ENCODE peak calls at places on chromosomes 11 and 22, in six cellular contexts. One of them, this sample, is unnamed.

GRCh38 chr11:104668797-104669463 is 229.3 kb downstream of the CASP12 start:
- DNase-seq in esophagus muscularis mucosa: no peak
- DNase-seq in HFF-Myc: peak; percentile 73
- DNase-seq in HCT116: peak; percentile 39
- DNase-seq in right atrium auricular region: no peak
- DNase-seq in lower leg skin: no peak
- DNase-seq in this sample: no peak

GRCh38 chr11:134566311-134566710 is 154.3 kb upstream of the B3GAT1 start:
- DNase-seq in HFF-Myc: no peak
- DNase-seq in right atrium auricular region: peak; percentile 18
- DNase-seq in esophagus muscularis mucosa: peak; percentile 57
- DNase-seq in lower leg skin: peak; percentile 45
- DNase-seq in HCT116: no peak
- DNase-seq in this sample: no peak

GRCh38 chr11:84313830-84314359 is 1027.7 kb upstream of the CCDC90B start:
- DNase-seq in HFF-Myc: no peak
- DNase-seq in esophagus muscularis mucosa: no peak
- DNase-seq in right atrium auricular region: no peak
- DNase-seq in HCT116: no peak
- DNase-seq in lower leg skin: no peak
- DNase-seq in this sample: no peak

GRCh38 chr11:123531325-123531724 is 101.3 kb downstream of the GRAMD1B start:
- DNase-seq in HFF-Myc: no peak
- DNase-seq in lower leg skin: no peak
- DNase-seq in esophagus muscularis mucosa: no peak
- DNase-seq in HCT116: no peak
- DNase-seq in right atrium auricular region: no peak
- DNase-seq in this sample: no peak

GRCh38 chr11:119684361-119685072 is 44.5 kb downstream of the NECTIN1 start:
- DNase-seq in HFF-Myc: peak; percentile 71
- DNase-seq in lower leg skin: no peak
- DNase-seq in esophagus muscularis mucosa: no peak
- DNase-seq in HCT116: no peak
- DNase-seq in right atrium auricular region: no peak
- DNase-seq in this sample: no peak

GRCh38 chr11:83933008-83933407 is 646.8 kb upstream of the CCDC90B start:
- DNase-seq in HCT116: no peak
- DNase-seq in right atrium auricular region: no peak
- DNase-seq in HFF-Myc: no peak
- DNase-seq in lower leg skin: no peak
- DNase-seq in esophagus muscularis mucosa: no peak
- DNase-seq in this sample: no peak

GRCh38 chr11:75031224-75031753 is 42.6 kb downstream of the NEU3 start:
- DNase-seq in HCT116: no peak
- DNase-seq in right atrium auricular region: no peak
- DNase-seq in HFF-Myc: peak; percentile 67
- DNase-seq in lower leg skin: peak; percentile 57
- DNase-seq in esophagus muscularis mucosa: peak; percentile 82
- DNase-seq in this sample: no peak

GRCh38 chr11:58513747-58514367 is 6.0 kb upstream of the OR5B21 start:
- DNase-seq in HCT116: peak; percentile 64
- DNase-seq in HFF-Myc: peak; percentile 27
- DNase-seq in esophagus muscularis mucosa: no peak
- DNase-seq in lower leg skin: no peak
- DNase-seq in right atrium auricular region: no peak
- DNase-seq in this sample: no peak

GRCh38 chr11:1352696-1353382 is 36.9 kb upstream of the BRSK2 start:
- DNase-seq in HCT116: peak; percentile 40
- DNase-seq in esophagus muscularis mucosa: no peak
- DNase-seq in lower leg skin: no peak
- DNase-seq in HFF-Myc: no peak
- DNase-seq in right atrium auricular region: no peak
- DNase-seq in this sample: no peak

GRCh38 chr22:23501244-23501643 is 78.8 kb downstream of the IGLL1 start:
- DNase-seq in lower leg skin: peak; percentile 65
- DNase-seq in HCT116: no peak
- DNase-seq in HFF-Myc: no peak
- DNase-seq in esophagus muscularis mucosa: no peak
- DNase-seq in right atrium auricular region: no peak
- DNase-seq in this sample: no peak

GRCh38 chr11:46299425-46300067 is 22.1 kb downstream of the CREB3L1 start:
- DNase-seq in HCT116: no peak
- DNase-seq in lower leg skin: no peak
- DNase-seq in esophagus muscularis mucosa: no peak
- DNase-seq in HFF-Myc: no peak
- DNase-seq in right atrium auricular region: no peak
- DNase-seq in this sample: no peak

GRCh38 chr11:117287668-117288067 is 3.5 kb upstream of the BACE1-AS start:
- DNase-seq in HFF-Myc: no peak
- DNase-seq in HCT116: no peak
- DNase-seq in right atrium auricular region: no peak
- DNase-seq in esophagus muscularis mucosa: no peak
- DNase-seq in lower leg skin: peak; percentile 3
- DNase-seq in this sample: no peak

GRCh38 chr11:114379394-114380069 is 20.8 kb downstream of the C11orf71 start:
- DNase-seq in right atrium auricular region: no peak
- DNase-seq in lower leg skin: no peak
- DNase-seq in HFF-Myc: no peak
- DNase-seq in esophagus muscularis mucosa: no peak
- DNase-seq in HCT116: no peak
- DNase-seq in this sample: no peak

GRCh38 chr11:10413268-10413667 is 41.8 kb upstream of the AMPD3 start:
- DNase-seq in lower leg skin: peak; percentile 53
- DNase-seq in right atrium auricular region: peak; percentile 58
- DNase-seq in HFF-Myc: no peak
- DNase-seq in esophagus muscularis mucosa: peak; percentile 80
- DNase-seq in HCT116: peak; percentile 28
- DNase-seq in this sample: peak; percentile 25

GRCh38 chr11:37002831-37003230 is 404.8 kb upstream of the RAG2 start:
- DNase-seq in esophagus muscularis mucosa: no peak
- DNase-seq in right atrium auricular region: no peak
- DNase-seq in HFF-Myc: no peak
- DNase-seq in lower leg skin: no peak
- DNase-seq in HCT116: no peak
- DNase-seq in this sample: no peak

DNA sequence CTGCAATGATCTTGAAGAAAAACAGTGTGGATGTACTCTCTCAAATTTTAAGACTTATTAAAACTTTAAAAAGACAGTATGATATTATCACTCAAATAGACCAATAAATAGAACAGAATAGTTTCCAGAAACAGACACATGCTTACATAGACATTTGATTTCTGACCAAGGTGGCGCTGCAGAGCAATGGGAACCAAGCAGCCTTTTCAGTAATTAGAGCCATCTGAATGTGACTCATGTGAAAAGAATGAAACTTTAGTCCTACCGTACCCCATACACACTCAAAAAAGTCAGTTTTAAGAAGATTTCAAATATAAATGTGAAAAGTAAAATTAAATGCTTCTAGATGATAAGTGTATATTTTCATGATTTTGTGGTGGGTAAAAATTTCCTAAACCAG is 74.2 kb upstream of the MS4A8 start:
- DNase-seq in HCT116: peak; percentile 53
- DNase-seq in esophagus muscularis mucosa: no peak
- DNase-seq in lower leg skin: no peak
- DNase-seq in right atrium auricular region: no peak
- DNase-seq in HFF-Myc: peak; percentile 41
- DNase-seq in this sample: no peak
- TF ChIP-seq CTCF in HCT116: peak; percentile 52
- TF ChIP-seq CTCF in esophagus muscularis mucosa: no peak
- TF ChIP-seq CTCF in lower leg skin: no peak
- TF ChIP-seq CTCF in right atrium auricular region: no peak
- TF ChIP-seq CTCF in HFF-Myc: peak; percentile 37
- TF ChIP-seq CTCF in this sample: peak; percentile 38

GRCh38 chr11:73242291-73243092 is 24.4 kb downstream of the P2RY2 start:
- DNase-seq in esophagus muscularis mucosa: no peak
- DNase-seq in HFF-Myc: peak; percentile 60
- DNase-seq in HCT116: peak; percentile 65
- DNase-seq in right atrium auricular region: peak; percentile 85
- DNase-seq in lower leg skin: peak; percentile 90
- DNase-seq in this sample: no peak
- H3K4me3 ChIP-seq in esophagus muscularis mucosa: peak overlapping the region; percentile 30
- H3K4me3 ChIP-seq in HFF-Myc: peak overlapping the region; percentile 9
- H3K4me3 ChIP-seq in HCT116: peak overlapping the region; percentile 42
- H3K4me3 ChIP-seq in right atrium auricular region: peak overlapping the region; percentile 34
- H3K4me3 ChIP-seq in lower leg skin: no peak overlapping the region
- H3K4me3 ChIP-seq in this sample: no peak overlapping the region

DNA sequence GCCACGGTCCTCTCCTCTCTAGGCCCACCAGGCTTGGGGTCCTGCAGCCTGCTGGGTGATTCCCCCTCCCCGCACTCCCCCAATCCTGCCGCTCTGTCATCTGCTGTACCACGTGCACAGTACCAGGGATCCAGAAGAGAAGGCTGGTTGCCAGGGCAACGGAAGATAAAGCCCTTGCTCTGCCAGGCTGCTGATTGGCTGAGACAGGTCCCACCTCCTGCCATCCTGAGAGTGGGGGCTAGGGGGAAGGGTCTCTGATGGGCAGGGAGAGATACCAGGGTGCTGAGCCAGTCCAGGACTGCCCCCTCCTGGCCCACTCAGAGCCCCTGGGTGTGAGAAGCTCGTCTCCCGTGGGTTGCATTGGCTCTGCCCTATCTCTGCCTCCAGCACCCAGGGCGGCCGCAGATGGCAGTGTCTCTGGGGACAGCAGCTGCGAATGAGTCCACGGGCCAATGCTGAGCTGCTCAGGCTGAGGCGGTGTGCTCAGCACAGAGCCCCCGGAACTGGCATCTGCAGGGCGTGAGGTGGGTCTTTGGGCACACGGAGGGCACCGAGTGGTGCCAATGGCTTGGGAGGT is at the start of gene SMIM45:
- DNase-seq in right atrium auricular region: no peak
- DNase-seq in esophagus muscularis mucosa: no peak
- DNase-seq in HCT116: no peak
- DNase-seq in lower leg skin: no peak
- DNase-seq in HFF-Myc: no peak
- DNase-seq in this sample: no peak
- TF ChIP-seq CTCF in right atrium auricular region: no peak
- TF ChIP-seq CTCF in esophagus muscularis mucosa: no peak
- TF ChIP-seq CTCF in HCT116: no peak
- TF ChIP-seq CTCF in lower leg skin: no peak
- TF ChIP-seq CTCF in HFF-Myc: no peak
- TF ChIP-seq CTCF in this sample: peak; percentile 20

DNA sequence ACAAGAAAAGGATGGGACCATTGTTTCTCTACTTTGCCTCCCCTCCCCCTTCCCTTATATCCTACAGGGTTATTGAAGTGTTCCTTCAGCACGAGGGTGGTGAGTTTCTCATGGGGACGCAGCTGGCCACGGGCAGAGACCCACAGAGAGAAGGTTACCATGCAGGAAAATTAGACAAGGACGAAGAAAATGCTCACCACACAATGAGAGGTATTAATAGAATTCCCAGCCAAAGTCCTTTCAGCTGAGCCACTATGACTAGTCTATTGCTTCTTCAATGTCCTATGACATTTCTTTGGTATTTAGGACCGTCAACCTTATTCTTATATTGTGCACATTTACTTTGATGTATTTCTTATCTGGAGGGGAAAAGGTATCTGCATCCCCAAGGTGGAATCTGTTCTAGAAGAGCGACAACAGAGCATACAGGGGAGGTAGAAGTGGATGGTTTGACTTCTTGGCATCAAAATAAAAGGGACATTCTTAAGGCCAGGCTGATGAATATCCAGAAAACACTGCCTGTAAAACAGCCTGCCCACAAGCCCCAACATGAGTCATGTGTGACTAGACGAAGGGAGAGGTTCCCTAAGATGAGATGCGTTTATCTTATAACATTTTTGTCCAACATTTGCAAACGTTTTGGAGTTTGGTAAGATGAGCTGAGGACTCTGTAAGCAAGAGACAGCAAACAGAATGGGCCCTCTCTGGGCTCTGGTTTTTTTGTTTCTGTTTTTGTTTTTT is 209.8 kb upstream of the NARS2 start:
- DNase-seq in lower leg skin: no peak
- DNase-seq in right atrium auricular region: no peak
- DNase-seq in HFF-Myc: no peak
- DNase-seq in HCT116: no peak
- DNase-seq in esophagus muscularis mucosa: no peak
- DNase-seq in this sample: no peak
- H3K4me3 ChIP-seq in lower leg skin: no peak overlapping the region
- H3K4me3 ChIP-seq in right atrium auricular region: no peak overlapping the region
- H3K4me3 ChIP-seq in HFF-Myc: no peak overlapping the region
- H3K4me3 ChIP-seq in HCT116: no peak overlapping the region
- H3K4me3 ChIP-seq in esophagus muscularis mucosa: no peak overlapping the region
- H3K4me3 ChIP-seq in this sample: no peak overlapping the region

GRCh38 chr11:78420796-78421209 is 3.2 kb upstream of the GAB2 start:
- DNase-seq in lower leg skin: peak; percentile 90
- DNase-seq in esophagus muscularis mucosa: no peak
- DNase-seq in HFF-Myc: no peak
- DNase-seq in HCT116: no peak
- DNase-seq in right atrium auricular region: peak; percentile 88
- DNase-seq in this sample: no peak
- TF ChIP-seq CTCF in lower leg skin: no peak
- TF ChIP-seq CTCF in esophagus muscularis mucosa: no peak
- TF ChIP-seq CTCF in HFF-Myc: no peak
- TF ChIP-seq CTCF in HCT116: no peak
- TF ChIP-seq CTCF in right atrium auricular region: no peak
- TF ChIP-seq CTCF in this sample: no peak

GRCh38 chr11:96242191-96242845 is 100.7 kb downstream of the MAML2 start:
- DNase-seq in right atrium auricular region: no peak
- DNase-seq in lower leg skin: no peak
- DNase-seq in HCT116: no peak
- DNase-seq in esophagus muscularis mucosa: no peak
- DNase-seq in HFF-Myc: no peak
- DNase-seq in this sample: no peak
- H3K4me3 ChIP-seq in right atrium auricular region: peak overlapping the region; percentile 48
- H3K4me3 ChIP-seq in lower leg skin: no peak overlapping the region
- H3K4me3 ChIP-seq in HCT116: peak overlapping the region; percentile 42
- H3K4me3 ChIP-seq in esophagus muscularis mucosa: peak overlapping the region; percentile 56
- H3K4me3 ChIP-seq in HFF-Myc: peak overlapping the region; percentile 39
- H3K4me3 ChIP-seq in this sample: peak overlapping the region; percentile 63

DNA sequence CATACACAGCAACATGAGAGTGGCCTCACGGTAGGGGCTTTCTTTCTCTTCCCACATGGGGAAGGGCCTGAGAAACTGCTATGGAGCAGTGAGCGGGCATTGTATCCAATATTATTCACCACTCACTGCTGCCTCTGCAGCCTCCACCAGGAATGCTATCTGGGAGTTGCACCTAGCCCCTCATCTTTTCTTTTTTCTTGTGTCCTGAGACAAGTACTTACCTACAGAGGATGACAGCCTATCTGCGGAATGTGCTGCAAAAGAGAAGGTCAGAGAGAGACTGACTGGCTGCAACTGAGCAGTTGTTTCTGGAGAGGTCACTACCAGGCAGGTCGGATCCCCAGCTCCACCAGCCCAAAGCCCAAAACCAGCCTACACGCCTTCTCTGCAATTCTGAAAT is 52.1 kb upstream of the HTATIP2 start:
- DNase-seq in right atrium auricular region: no peak
- DNase-seq in esophagus muscularis mucosa: no peak
- DNase-seq in HCT116: no peak
- DNase-seq in lower leg skin: no peak
- DNase-seq in HFF-Myc: no peak
- DNase-seq in this sample: no peak
- TF ChIP-seq CTCF in right atrium auricular region: no peak
- TF ChIP-seq CTCF in esophagus muscularis mucosa: no peak
- TF ChIP-seq CTCF in HCT116: no peak
- TF ChIP-seq CTCF in lower leg skin: no peak
- TF ChIP-seq CTCF in HFF-Myc: no peak
- TF ChIP-seq CTCF in this sample: no peak

GRCh38 chr11:41872458-41872857 is 413.0 kb upstream of the LRRC4C start:
- DNase-seq in esophagus muscularis mucosa: no peak
- DNase-seq in lower leg skin: no peak
- DNase-seq in HFF-Myc: no peak
- DNase-seq in right atrium auricular region: no peak
- DNase-seq in HCT116: no peak
- DNase-seq in this sample: no peak
- H3K4me3 ChIP-seq in esophagus muscularis mucosa: no peak overlapping the region
- H3K4me3 ChIP-seq in lower leg skin: no peak overlapping the region
- H3K4me3 ChIP-seq in HFF-Myc: no peak overlapping the region
- H3K4me3 ChIP-seq in right atrium auricular region: no peak overlapping the region
- H3K4me3 ChIP-seq in HCT116: no peak overlapping the region
- H3K4me3 ChIP-seq in this sample: no peak overlapping the region

This sample was measured in GM12864.